ENCODE peak calls at places on chromosomes 6 and 20, in seven cellular contexts. O, C, X, H, M, I and L are unnamed samples.

GRCh38 chr6:41607736-41608135 is 30.5 kb upstream of the MDFI start:
- DNase-seq in O (no peak), C (no peak), X (no peak), H (no peak), M (no peak), I (no peak), L (no peak)

GRCh38 chr6:35764238-35764896 is 12.0 kb upstream of the CLPSL2 start:
- DNase-seq in O (no peak), C (no peak), X (no peak), H (no peak), M (no peak), I (no peak), L (no peak)

GRCh38 chr6:53679446-53679933 is 13.9 kb upstream of the KLHL31 start:
- DNase-seq in O (no peak), C (no peak), X (no peak), H (no peak), M (peak), I (no peak), L (no peak)

GRCh38 chr6:111772274-111772780 is 100.9 kb downstream of the FYN start:
- DNase-seq in O (no peak), C (no peak), X (no peak), H (no peak), M (no peak), I (no peak), L (no peak)

GRCh38 chr6:151963001-151963400 is 155.5 kb downstream of the ESR1 start:
- DNase-seq in O (no peak), C (no peak), X (no peak), H (no peak), M (no peak), I (no peak), L (no peak)

GRCh38 chr6:10418862-10419748 is 4.2 kb upstream of the TFAP2A start:
- DNase-seq in O (no peak), C (no peak), X (no peak), H (no peak), M (peak), I (no peak), L (no peak)

GRCh38 chr6:26660096-26660425 is 515 bp upstream of the ZNF322 start:
- DNase-seq in O (no peak), C (no peak), X (no peak), H (no peak), M (peak), I (no peak), L (no peak)

GRCh38 chr6:139330841-139331500 is 39.2 kb upstream of the TXLNB start:
- DNase-seq in O (no peak), C (no peak), X (no peak), H (no peak), M (no peak), I (no peak), L (no peak)

GRCh38 chr6:33799714-33800113 is 4.1 kb downstream of the MLN start:
- DNase-seq in O (no peak), C (no peak), X (no peak), H (no peak), M (no peak), I (no peak), L (no peak)

GRCh38 chr6:131281471-131282270 is 146.4 kb downstream of the AKAP7 start:
- DNase-seq in O (peak), C (no peak), X (peak), H (no peak), M (no peak), I (no peak), L (no peak)

GRCh38 chr6:82687855-82688254 is 324.2 kb downstream of the TPBG start:
- DNase-seq in O (no peak), C (no peak), X (no peak), H (no peak), M (no peak), I (no peak), L (no peak)

GRCh38 chr20:63576311-63576710 is 2.3 kb upstream of the HELZ2 start:
- DNase-seq in O (no peak), C (no peak), X (no peak), H (no peak), M (no peak), I (no peak), L (no peak)

GRCh38 chr20:12414446-12415274 is 497.0 kb downstream of the BTBD3 start:
- DNase-seq in O (peak), C (no peak), X (no peak), H (no peak), M (no peak), I (no peak), L (no peak)

GRCh38 chr20:19738936-19739335 is 19.1 kb upstream of the RIN2 start:
- DNase-seq in O (no peak), C (no peak), X (no peak), H (no peak), M (no peak), I (no peak), L (no peak)

GRCh38 chr6:90078513-90079289 is 184.4 kb downstream of the GJA10 start:
- DNase-seq in O (no peak), C (no peak), X (no peak), H (no peak), M (no peak), I (no peak), L (no peak)

GRCh38 chr20:58306421-58307261 is 2.9 kb upstream of the RAB22A start:
- DNase-seq in O (no peak), C (peak), X (peak), H (no peak), M (peak), I (no peak), L (no peak)

GRCh38 chr6:160798625-160799024 is 96.6 kb downstream of the PLG start:
- DNase-seq in O (no peak), C (no peak), X (no peak), H (no peak), M (no peak), I (no peak), L (no peak)

GRCh38 chr6:144753023-144753705 is 468.0 kb downstream of the UTRN start:
- DNase-seq in O (no peak), C (no peak), X (no peak), H (no peak), M (peak), I (no peak), L (no peak)

GRCh38 chr6:169536446-169537170 is 165.2 kb downstream of the WDR27 start:
- DNase-seq in O (no peak), C (peak), X (no peak), H (no peak), M (no peak), I (no peak), L (no peak)

GRCh38 chr6:15823838-15824414 is 161.1 kb upstream of the DTNBP1 start:
- DNase-seq in O (no peak), C (no peak), X (no peak), H (no peak), M (peak), I (no peak), L (no peak)

GRCh38 chr6:143864234-143864633 is at the start of gene ZC2HC1B:
- DNase-seq in O (no peak), C (no peak), X (no peak), H (no peak), M (no peak), I (no peak), L (no peak)

GRCh38 chr6:35218021-35218420 is 4.3 kb downstream of the SCUBE3 start:
- DNase-seq in O (no peak), C (no peak), X (no peak), H (no peak), M (no peak), I (no peak), L (no peak)

GRCh38 chr6:142838821-142839685 is 105.9 kb downstream of the HIVEP2 start:
- DNase-seq in O (no peak), C (no peak), X (no peak), H (no peak), M (no peak), I (no peak), L (no peak)

GRCh38 chr20:21147593-21147992 is 21.7 kb downstream of the KIZ start:
- DNase-seq in O (no peak), C (no peak), X (no peak), H (no peak), M (no peak), I (no peak), L (no peak)

GRCh38 chr20:58993332-58994248 is 12.5 kb downstream of the NELFCD start:
- DNase-seq in O (no peak), C (no peak), X (no peak), H (no peak), M (no peak), I (no peak), L (no peak)

GRCh38 chr6:48826884-48827701 is 636.0 kb downstream of the MMUT start:
- DNase-seq in O (no peak), C (peak), X (no peak), H (peak), M (no peak), I (peak), L (no peak)

GRCh38 chr6:7108196-7108963 is 619 bp downstream of the RREB1 start:
- DNase-seq in O (no peak), C (no peak), X (peak), H (no peak), M (no peak), I (no peak), L (peak)

GRCh38 chr6:154070657-154071056 is 31.6 kb downstream of the OPRM1 start:
- DNase-seq in O (no peak), C (no peak), X (no peak), H (no peak), M (no peak), I (no peak), L (no peak)

GRCh38 chr6:11425431-11425871 is 112.1 kb upstream of the TMEM170B start:
- DNase-seq in O (no peak), C (no peak), X (no peak), H (no peak), M (no peak), I (no peak), L (no peak)

GRCh38 chr6:149867876-149868640 is 3.9 kb upstream of the LRP11 start:
- DNase-seq in O (no peak), C (no peak), X (no peak), H (no peak), M (no peak), I (no peak), L (no peak)

GRCh38 chr6:399785-400517 is 8.4 kb downstream of the IRF4 start:
- DNase-seq in O (no peak), C (no peak), X (no peak), H (no peak), M (peak), I (no peak), L (no peak)

GRCh38 chr6:150993253-150993652 is 127.8 kb downstream of the MTHFD1L start:
- DNase-seq in O (no peak), C (no peak), X (no peak), H (no peak), M (no peak), I (no peak), L (no peak)

GRCh38 chr20:17636523-17637412 is 45.3 kb downstream of the RRBP1 start:
- DNase-seq in O (peak), C (no peak), X (peak), H (no peak), M (no peak), I (no peak), L (no peak)
- TF ChIP-seq CTCF in O (peak), C (no peak), X (no peak), H (no peak), M (no peak), I (no peak), L (no peak)

DNA sequence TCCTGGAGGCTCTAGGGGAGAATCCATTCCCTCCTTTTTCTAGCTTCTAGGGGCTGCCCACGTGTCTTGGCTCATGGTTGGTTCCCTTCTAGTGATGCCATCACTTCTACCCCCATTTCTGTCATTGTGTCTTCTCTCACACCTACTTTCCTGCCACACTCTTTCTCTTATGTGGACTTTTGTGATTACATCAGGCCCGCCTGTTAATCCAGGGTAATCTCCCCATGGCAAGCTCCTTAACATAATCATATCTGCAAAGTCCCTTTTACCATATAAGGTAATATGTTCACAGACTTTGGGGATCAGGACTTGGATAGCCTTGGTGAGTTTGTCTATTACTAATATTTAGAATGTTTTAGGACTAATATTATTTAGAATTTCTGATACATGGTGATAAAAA is 111.9 kb downstream of the DNAH8 start:
- DNase-seq in O (no peak), C (no peak), X (no peak), H (no peak), M (no peak), I (no peak), L (no peak)
- TF ChIP-seq CTCF in O (no peak), C (no peak), X (no peak), H (no peak), M (no peak), I (no peak), L (no peak)

DNA sequence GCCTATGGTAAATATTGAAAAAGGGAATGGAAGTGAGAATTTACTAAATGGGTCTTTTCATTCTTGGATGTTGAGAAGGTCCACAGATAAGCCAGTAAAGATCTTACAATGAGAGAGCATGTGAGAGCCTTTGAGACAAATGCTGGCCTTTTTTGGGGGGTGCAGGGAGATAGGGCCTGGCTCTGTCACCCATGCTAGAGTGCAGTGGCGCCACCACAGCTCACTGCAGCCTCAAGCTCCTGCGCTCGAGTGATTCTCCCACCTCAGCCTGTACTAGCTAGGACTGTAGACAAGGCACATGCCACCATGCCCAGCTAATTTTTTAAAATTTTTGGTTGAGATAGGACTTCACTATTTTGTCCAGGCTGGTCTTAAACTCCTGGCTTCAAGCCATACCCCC is 63.2 kb upstream of the TMEM181 start:
- DNase-seq in O (no peak), C (no peak), X (no peak), H (no peak), M (no peak), I (no peak), L (no peak)
- TF ChIP-seq CTCF in O (peak), C (no peak), X (no peak), H (no peak), M (peak), I (no peak), L (no peak)

GRCh38 chr6:52300489-52300931 is 16.0 kb upstream of the MCM3 start:
- DNase-seq in O (no peak), C (no peak), X (no peak), H (no peak), M (no peak), I (no peak), L (no peak)

GRCh38 chr6:52299598-52300144 is 15.1 kb upstream of the MCM3 start:
- DNase-seq in O (no peak), C (no peak), X (no peak), H (no peak), M (no peak), I (no peak), L (no peak)

GRCh38 chr6:52293067-52293466 is 8.5 kb upstream of the MCM3 start:
- DNase-seq in O (no peak), C (no peak), X (no peak), H (no peak), M (no peak), I (no peak), L (no peak)

GRCh38 chr6:52301326-52301725 is 16.8 kb upstream of the MCM3 start:
- DNase-seq in O (no peak), C (no peak), X (no peak), H (no peak), M (no peak), I (no peak), L (no peak)

GRCh38 chr6:52297433-52297832 is 12.9 kb upstream of the MCM3 start:
- DNase-seq in O (no peak), C (no peak), X (no peak), H (no peak), M (peak), I (no peak), L (no peak)
- TF ChIP-seq CTCF in O (no peak), C (no peak), X (no peak), H (no peak), M (no peak), I (no peak), L (no peak)